ENCODE peak calls at places on chromosomes 3 and 15, in five cellular contexts. S is dermis blood vessel endothelial cell, K is NCI-H1105, G is GM23248, Z is NCI-H1694 treated with DMSO at 0.1 percent for 48 hours. Y is an unnamed sample.

GRCh38 chr3:88988906-88989305 is 118.5 kb upstream of the EPHA3 start:
- DNase-seq in G (no peak), Z (no peak), K (no peak), S (no peak), Y (no peak)

GRCh38 chr3:67294341-67294740 is 296.2 kb downstream of the KBTBD8 start:
- DNase-seq in G (no peak), K (no peak), Z (no peak), S (no peak), Y (no peak)

GRCh38 chr3:44845528-44846520 is 15.9 kb upstream of the TMEM42 start:
- DNase-seq in S (peak; percentile 10), Z (no peak), K (no peak), G (peak; percentile 4), Y (no peak)

GRCh38 chr3:130323503-130323902 is 22.0 kb upstream of the COL6A5 start:
- DNase-seq in S (no peak), G (no peak), Z (no peak), K (no peak), Y (no peak)

GRCh38 chr15:82063055-82063454 is 17.2 kb upstream of the MEX3B start:
- DNase-seq in G (no peak), K (no peak), Z (no peak), S (peak; percentile 28), Y (peak; percentile 70)

GRCh38 chr15:77025941-77026411 is 31.1 kb downstream of the PSTPIP1 start:
- DNase-seq in K (no peak), G (no peak), S (no peak), Z (no peak), Y (no peak)

GRCh38 chr3:179957264-179957845 is 79.4 kb downstream of the PEX5L start:
- DNase-seq in Z (no peak), G (no peak), S (no peak), K (peak; percentile 88), Y (peak; percentile 58)

GRCh38 chr3:52277972-52278509 is 408 bp downstream of the WDR82 start:
- DNase-seq in G (peak; percentile 81), K (no peak), Z (no peak), S (peak; percentile 61), Y (peak; percentile 62)

GRCh38 chr3:132984181-132984580 is 54.0 kb upstream of the TMEM108 start:
- DNase-seq in K (no peak), Z (no peak), G (no peak), S (no peak), Y (no peak)

GRCh38 chr3:142211034-142211433 is 14.4 kb downstream of the GK5 start:
- DNase-seq in G (no peak), S (peak; percentile 57), Z (peak; percentile 35), K (peak; percentile 20), Y (no peak)

GRCh38 chr15:63950911-63951481 is 95.3 kb downstream of the DAPK2 start:
- DNase-seq in G (peak; percentile 91), S (no peak), K (no peak), Z (no peak), Y (no peak)

GRCh38 chr3:156256256-156256655 is 135.9 kb downstream of the KCNAB1 start:
- DNase-seq in K (no peak), S (peak; percentile 12), G (no peak), Z (no peak), Y (no peak)

GRCh38 chr15:64634020-64634419 is 141.4 kb downstream of the RBPMS2 start:
- DNase-seq in Z (no peak), G (no peak), S (peak; percentile 34), K (no peak), Y (no peak)

GRCh38 chr15:26023231-26023630 is 160.1 kb upstream of the ATP10A start:
- DNase-seq in Z (no peak), G (no peak), K (no peak), S (no peak), Y (no peak)

GRCh38 chr3:100957407-100958100 is 35.7 kb downstream of the ABI3BP start:
- DNase-seq in K (no peak), Z (no peak), S (no peak), G (peak; percentile 80), Y (no peak)

GRCh38 chr15:67465196-67465952 is 55.6 kb upstream of the C15orf61 start:
- DNase-seq in S (no peak), K (no peak), G (no peak), Z (no peak), Y (no peak)

GRCh38 chr15:43473885-43474284 is 19.1 kb downstream of the TP53BP1 start:
- DNase-seq in K (no peak), S (no peak), Z (no peak), G (no peak), Y (no peak)

GRCh38 chr15:56817266-56817665 is 84.0 kb upstream of the ZNF280D start:
- DNase-seq in Z (no peak), G (peak; percentile 69), K (no peak), S (peak; percentile 76), Y (no peak)

GRCh38 chr3:143775401-143775970 is 72.8 kb downstream of the SLC9A9 start:
- DNase-seq in S (peak; percentile 52), Z (peak; percentile 63), K (peak; percentile 63), G (peak; percentile 65), Y (peak; percentile 41)

GRCh38 chr15:85750319-85750806 is 44.4 kb downstream of the KLHL25 start:
- DNase-seq in G (peak; percentile 65), K (no peak), Z (no peak), S (no peak), Y (no peak)

GRCh38 chr15:45790325-45790943 is 155.6 kb downstream of the SQOR start:
- DNase-seq in G (peak; percentile 45), S (peak; percentile 44), Z (peak; percentile 37), K (no peak), Y (peak; percentile 12)

GRCh38 chr3:186456636-186457265 is 87.4 kb downstream of the CRYGS start:
- DNase-seq in Z (no peak), K (no peak), G (no peak), S (no peak), Y (no peak)

GRCh38 chr3:66110840-66111239 is 72.1 kb upstream of the MAGI1 start:
- DNase-seq in K (no peak), Z (no peak), S (peak; percentile 96), G (no peak), Y (no peak)

GRCh38 chr3:194203482-194204035 is 67.6 kb downstream of the HES1 start:
- DNase-seq in K (no peak), S (no peak), Z (no peak), G (no peak), Y (no peak)

GRCh38 chr15:40281057-40281850 is 1.6 kb downstream of the ANKRD63 start:
- DNase-seq in S (no peak), G (no peak), K (no peak), Z (no peak), Y (no peak)

GRCh38 chr3:169772530-169772950 is 656 bp upstream of the MYNN start:
- DNase-seq in K (peak; percentile 97), G (peak; percentile 85), Z (peak; percentile 90), S (peak; percentile 84), Y (peak; percentile 88)

GRCh38 chr15:62958944-62959343 is 83.6 kb upstream of the TPM1 start:
- DNase-seq in G (no peak), S (no peak), K (no peak), Z (no peak), Y (no peak)

GRCh38 chr15:41900526-41901380 is 6.9 kb upstream of the SPTBN5 start:
- DNase-seq in Z (peak; percentile 76), S (no peak), G (no peak), K (no peak), Y (no peak)

GRCh38 chr3:14775574-14775973 is 43.2 kb upstream of the FGD5 start:
- DNase-seq in K (no peak), Z (no peak), G (no peak), S (no peak), Y (no peak)

GRCh38 chr3:164890061-164890460 is 188.2 kb downstream of the SI start:
- DNase-seq in Z (no peak), S (no peak), G (no peak), K (no peak), Y (no peak)

GRCh38 chr3:151912041-151912440 is 38.6 kb downstream of the SUCNR1 start:
- DNase-seq in G (peak; percentile 68), Z (no peak), S (peak; percentile 37), K (no peak), Y (no peak)

GRCh38 chr15:58566029-58566428 is 134.2 kb downstream of the LIPC start:
- DNase-seq in K (no peak), S (no peak), G (no peak), Z (no peak), Y (no peak)

GRCh38 chr3:62065985-62066693 is 307.2 kb downstream of the FEZF2 start:
- DNase-seq in G (peak; percentile 36), K (no peak), S (no peak), Z (no peak), Y (no peak)

GRCh38 chr3:143897558-143898305 is 49.5 kb upstream of the SLC9A9 start:
- DNase-seq in K (no peak), G (peak; percentile 88), S (peak; percentile 2), Z (no peak), Y (no peak)

GRCh38 chr3:129122697-129123055 is 1.1 kb upstream of the RAB43 start:
- DNase-seq in S (no peak), K (no peak), G (peak; percentile 47), Z (no peak), Y (no peak)

GRCh38 chr3:185959609-185960517 is 22.0 kb upstream of the TRA2B start:
- DNase-seq in Z (no peak), S (peak; percentile 56), G (peak; percentile 81), K (no peak), Y (no peak)

GRCh38 chr15:71651750-71652186 is 158.6 kb upstream of the NR2E3 start:
- DNase-seq in G (peak; percentile 72), K (peak; percentile 70), S (peak; percentile 83), Z (peak; percentile 60), Y (peak; percentile 54)

Y was measured in NCI-H345.